ENCODE peak calls at places on chromosomes 5 and 9, in nine cellular contexts. K, S, I, L, B, G, C, M and V are unnamed samples.

GRCh38 chr9:129283705-129284606 is 105.9 kb upstream of the IER5L start:
- DNase-seq in K (no peak), S (no peak), I (no peak), L (no peak), B (no peak), G (no peak), C (no peak), M (no peak), V (no peak)

GRCh38 chr5:103016167-103016566 is 103.8 kb downstream of the GIN1 start:
- DNase-seq in K (no peak), S (no peak), I (no peak), L (no peak), B (no peak), G (no peak), C (no peak), M (no peak), V (no peak)

GRCh38 chr5:134547579-134547978 is 22.1 kb downstream of the JADE2 start:
- DNase-seq in K (no peak), S (peak; percentile 88), I (no peak), L (no peak), B (no peak), G (no peak), C (peak; percentile 31), M (no peak), V (no peak)

GRCh38 chr9:7756088-7756487 is 43.5 kb downstream of the DMAC1 start:
- DNase-seq in K (no peak), S (no peak), I (no peak), L (no peak), B (no peak), G (no peak), C (no peak), M (peak; percentile 50), V (no peak)

GRCh38 chr5:133792683-133793082 is 175.7 kb downstream of the C5orf15 start:
- DNase-seq in K (no peak), S (no peak), I (no peak), L (no peak), B (no peak), G (no peak), C (no peak), M (no peak), V (no peak)

GRCh38 chr5:105954341-105954740 is 1716.4 kb downstream of the EFNA5 start:
- DNase-seq in K (no peak), S (no peak), I (no peak), L (no peak), B (no peak), G (no peak), C (no peak), M (no peak), V (no peak)

GRCh38 chr9:136274786-136275654 is 28.9 kb downstream of the CCDC187 start:
- DNase-seq in K (no peak), S (no peak), I (no peak), L (no peak), B (no peak), G (no peak), C (no peak), M (no peak), V (no peak)

GRCh38 chr5:137190441-137190840 is 308.7 kb downstream of the SPOCK1 start:
- DNase-seq in K (no peak), S (peak; percentile 9), I (no peak), L (no peak), B (no peak), G (no peak), C (no peak), M (no peak), V (no peak)

GRCh38 chr9:74255489-74255984 is 241.6 kb upstream of the RORB start:
- DNase-seq in K (no peak), S (no peak), I (no peak), L (no peak), B (no peak), G (no peak), C (no peak), M (no peak), V (no peak)

GRCh38 chr9:94018628-94019027 is 63.5 kb upstream of the BARX1 start:
- DNase-seq in K (no peak), S (peak; percentile 93), I (no peak), L (no peak), B (no peak), G (no peak), C (no peak), M (no peak), V (no peak)

GRCh38 chr5:78526049-78526525 is 122.5 kb downstream of the LHFPL2 start:
- DNase-seq in K (no peak), S (peak; percentile 73), I (no peak), L (no peak), B (no peak), G (no peak), C (no peak), M (no peak), V (no peak)

GRCh38 chr9:5499889-5500398 is 10.4 kb upstream of the PDCD1LG2 start:
- DNase-seq in K (no peak), S (peak; percentile 84), I (no peak), L (no peak), B (no peak), G (no peak), C (no peak), M (no peak), V (no peak)

GRCh38 chr5:149881069-149881622 is 63.4 kb downstream of the PDE6A start:
- DNase-seq in K (no peak), S (no peak), I (no peak), L (no peak), B (no peak), G (no peak), C (no peak), M (no peak), V (no peak)

GRCh38 chr9:101307041-101307440 is 77.8 kb downstream of the BAAT start:
- DNase-seq in K (no peak), S (no peak), I (no peak), L (no peak), B (no peak), G (no peak), C (no peak), M (no peak), V (no peak)

GRCh38 chr9:135822383-135822755 is 85.0 kb downstream of the CAMSAP1 start:
- DNase-seq in K (no peak), S (no peak), I (no peak), L (no peak), B (no peak), G (no peak), C (peak; percentile 13), M (no peak), V (no peak)

GRCh38 chr9:98344581-98344980 is 89.1 kb upstream of the TBC1D2 start:
- DNase-seq in K (no peak), S (no peak), I (no peak), L (no peak), B (no peak), G (no peak), C (no peak), M (no peak), V (no peak)

GRCh38 chr5:159850192-159850573 is 66.1 kb upstream of the ADRA1B start:
- DNase-seq in K (no peak), S (no peak), I (no peak), L (no peak), B (no peak), G (no peak), C (no peak), M (no peak), V (no peak)

GRCh38 chr5:173321886-173322285 is 6.3 kb downstream of the STC2 start:
- DNase-seq in K (no peak), S (peak; percentile 66), I (no peak), L (no peak), B (no peak), G (no peak), C (no peak), M (no peak), V (no peak)

GRCh38 chr5:180156141-180156540 is 52.9 kb downstream of the RASGEF1C start:
- DNase-seq in K (no peak), S (no peak), I (no peak), L (no peak), B (no peak), G (no peak), C (peak; percentile 18), M (no peak), V (no peak)

GRCh38 chr5:1430121-1430795 is 15.0 kb downstream of the SLC6A3 start:
- DNase-seq in K (no peak), S (no peak), I (no peak), L (no peak), B (no peak), G (no peak), C (peak; percentile 18), M (no peak), V (no peak)

GRCh38 chr5:1983919-1984695 is 101.4 kb upstream of the IRX4 start:
- DNase-seq in K (no peak), S (no peak), I (no peak), L (no peak), B (no peak), G (no peak), C (no peak), M (no peak), V (no peak)

GRCh38 chr9:129737479-129738269 is 15.2 kb downstream of the PTGES start:
- DNase-seq in K (peak; percentile 22), S (peak; percentile 82), I (peak; percentile 69), L (peak; percentile 36), B (peak; percentile 84), G (peak; percentile 78), C (peak; percentile 92), M (peak; percentile 88), V (peak; percentile 95)

GRCh38 chr9:4389003-4389402 is 89.1 kb upstream of the GLIS3 start:
- DNase-seq in K (no peak), S (no peak), I (no peak), L (no peak), B (no peak), G (no peak), C (no peak), M (no peak), V (no peak)

GRCh38 chr9:81182421-81182820 is 506.9 kb downstream of the TLE1 start:
- DNase-seq in K (no peak), S (peak; percentile 25), I (no peak), L (no peak), B (no peak), G (no peak), C (no peak), M (no peak), V (no peak)

GRCh38 chr9:32344551-32345182 is 39.8 kb upstream of the ACO1 start:
- DNase-seq in K (no peak), S (peak; percentile 44), I (no peak), L (no peak), B (no peak), G (no peak), C (no peak), M (no peak), V (no peak)

GRCh38 chr5:172722309-172722815 is 48.6 kb downstream of the DUSP1 start:
- DNase-seq in K (no peak), S (no peak), I (no peak), L (no peak), B (no peak), G (peak; percentile 35), C (no peak), M (no peak), V (no peak)

GRCh38 chr5:68253612-68254341 is 38.2 kb downstream of the PIK3R1 start:
- DNase-seq in K (no peak), S (no peak), I (no peak), L (no peak), B (no peak), G (no peak), C (no peak), M (no peak), V (no peak)

GRCh38 chr9:123225374-123225813 is 43.0 kb downstream of the STRBP start:
- DNase-seq in K (no peak), S (peak; percentile 71), I (peak; percentile 16), L (peak; percentile 39), B (peak; percentile 67), G (peak; percentile 34), C (no peak), M (peak; percentile 63), V (no peak)

GRCh38 chr5:145980718-145981117 is 44.3 kb downstream of the SH3RF2 start:
- DNase-seq in K (no peak), S (no peak), I (no peak), L (no peak), B (no peak), G (no peak), C (no peak), M (no peak), V (no peak)

GRCh38 chr9:93807166-93808013 is 147.8 kb downstream of the BARX1 start:
- DNase-seq in K (no peak), S (no peak), I (no peak), L (no peak), B (peak; percentile 1), G (no peak), C (no peak), M (no peak), V (no peak)

GRCh38 chr9:16871358-16872151 is 1.1 kb upstream of the BNC2 start:
- DNase-seq in K (no peak), S (peak; percentile 87), I (no peak), L (no peak), B (peak; percentile 5), G (no peak), C (peak; percentile 35), M (peak; percentile 2), V (no peak)